ENCODE peak calls at places on chromosome 9, in six cellular contexts. L, W, B, C, R and I are unnamed samples.

GRCh38 chr9:5435912-5436311 is 1.8 kb downstream of the PLGRKT start:
- DNase-seq in L (no peak), W (no peak), B (no peak), C (no peak), R (no peak), I (no peak)

GRCh38 chr9:34027845-34028574 is 20.7 kb downstream of the UBAP2 start:
- DNase-seq in L (no peak), W (no peak), B (no peak), C (no peak), R (no peak), I (no peak)

GRCh38 chr9:106928350-106928749 is 65.4 kb downstream of the ZNF462 start:
- DNase-seq in L (peak; percentile 19), W (no peak), B (no peak), C (no peak), R (no peak), I (no peak)

GRCh38 chr9:34929506-34930102 is 28.5 kb upstream of the PHF24 start:
- DNase-seq in L (no peak), W (no peak), B (no peak), C (no peak), R (no peak), I (peak; percentile 58)

GRCh38 chr9:93205045-93205768 is 21.3 kb downstream of the WNK2 start:
- DNase-seq in L (peak; percentile 72), W (no peak), B (peak; percentile 84), C (no peak), R (peak; percentile 54), I (peak; percentile 97)

GRCh38 chr9:14283276-14283675 is 30.7 kb downstream of the NFIB start:
- DNase-seq in L (no peak), W (no peak), B (no peak), C (no peak), R (no peak), I (peak; percentile 21)

GRCh38 chr9:88312517-88313103 is 75.6 kb upstream of the SPIN1 start:
- DNase-seq in L (no peak), W (no peak), B (no peak), C (no peak), R (no peak), I (no peak)

GRCh38 chr9:122005597-122005996 is 87.5 kb downstream of the TTLL11 start:
- DNase-seq in L (peak; percentile 43), W (no peak), B (no peak), C (no peak), R (no peak), I (no peak)

GRCh38 chr9:132465131-132465635 is 55.2 kb downstream of the CFAP77 start:
- DNase-seq in L (no peak), W (no peak), B (no peak), C (no peak), R (no peak), I (no peak)